ENCODE peak calls at places on chromosomes 6 and 20, in four cellular contexts. I is A549, L is HepG2, N is K562. Q is an unnamed sample.
A peak's percentile ranks its signal among the peaks of the same experiment; 100 is the strongest.

GRCh38 chr6:136956590-136957573 is 34.8 kb downstream of the SLC35D3 start:
- DNase-seq in I (no peak), N (no peak), L (no peak), Q (no peak)

GRCh38 chr20:309841-310644 is 12.7 kb downstream of the ZCCHC3 start:
- DNase-seq in L (peak; percentile 96), I (no peak), N (peak; percentile 70), Q (peak; percentile 99)

GRCh38 chr20:428658-429200 is 20.6 kb downstream of the RBCK1 start:
- DNase-seq in L (no peak), I (no peak), N (no peak), Q (no peak)

GRCh38 chr6:41878246-41878645 is 16.9 kb downstream of the USP49 start:
- DNase-seq in L (no peak), I (no peak), N (no peak), Q (peak; percentile 68)

GRCh38 chr20:10309326-10309725 is 90.7 kb downstream of the SNAP25 start:
- DNase-seq in I (peak; percentile 46), L (no peak), N (no peak), Q (peak; percentile 95)

GRCh38 chr20:37627060-37627766 is 66.6 kb upstream of the CTNNBL1 start:
- DNase-seq in L (peak; percentile 61), I (no peak), N (peak; percentile 54), Q (peak; percentile 55)

GRCh38 chr6:111765681-111766523 is 107.3 kb downstream of the FYN start:
- DNase-seq in L (no peak), I (no peak), N (no peak), Q (peak; percentile 54)

GRCh38 chr6:154197176-154197850 is 158.3 kb downstream of the OPRM1 start:
- DNase-seq in L (no peak), N (no peak), I (no peak), Q (peak; percentile 62)

GRCh38 chr20:16580596-16580995 is 7.3 kb upstream of the KIF16B start:
- DNase-seq in L (no peak), I (no peak), N (no peak), Q (no peak)

GRCh38 chr20:50628853-50629674 is 62.3 kb downstream of the RIPOR3 start:
- DNase-seq in L (no peak), N (no peak), I (no peak), Q (no peak)

GRCh38 chr6:14499804-14500203 is 382.2 kb downstream of the CD83 start:
- DNase-seq in I (no peak), N (no peak), L (no peak), Q (peak; percentile 87)

GRCh38 chr6:88378639-88379038 is 212.5 kb upstream of the CNR1 start:
- DNase-seq in L (no peak), N (peak; percentile 41), I (no peak), Q (no peak)

GRCh38 chr6:46684771-46685170 is 2.9 kb upstream of the TDRD6 start:
- DNase-seq in N (no peak), L (no peak), I (no peak), Q (peak; percentile 44)

GRCh38 chr6:116450769-116451740 is 10.1 kb upstream of the CALHM6 start:
- DNase-seq in L (no peak), I (no peak), N (no peak), Q (no peak)

GRCh38 chr20:4063631-4064030 is 48.3 kb upstream of the RNF24 start:
- DNase-seq in I (no peak), L (no peak), N (no peak), Q (peak; percentile 41)

GRCh38 chr6:52555531-52556228 is 21.2 kb downstream of the TRAM2 start:
- DNase-seq in I (no peak), N (no peak), L (no peak), Q (peak; percentile 69)

GRCh38 chr20:57398231-57398821 is 7.1 kb downstream of the RBM38 start:
- DNase-seq in I (no peak), N (no peak), L (no peak), Q (no peak)

GRCh38 chr6:33075568-33076405 is at the start of gene HLA-DPB1:
- DNase-seq in L (peak; percentile 20), I (peak; percentile 28), N (peak; percentile 65), Q (peak; percentile 59)

GRCh38 chr6:3750324-3751018 is 1.0 kb downstream of the PXDC1 start:
- DNase-seq in N (peak; percentile 25), L (peak; percentile 62), I (no peak), Q (peak; percentile 72)

GRCh38 chr20:32898721-32899120 is 40.0 kb downstream of the EFCAB8 start:
- DNase-seq in L (no peak), N (no peak), I (no peak), Q (peak; percentile 56)

GRCh38 chr6:137805622-137806021 is 61.4 kb upstream of the TNFAIP3 start:
- DNase-seq in N (no peak), I (no peak), L (no peak), Q (no peak)

GRCh38 chr6:94071835-94072234 is 652.5 kb upstream of the EPHA7 start:
- DNase-seq in L (no peak), I (no peak), N (no peak), Q (no peak)

GRCh38 chr6:21383499-21384085 is 210.0 kb upstream of the SOX4 start:
- DNase-seq in L (no peak), N (no peak), I (no peak), Q (no peak)

GRCh38 chr6:156589281-156589680 is 187.9 kb upstream of the ARID1B start:
- DNase-seq in L (no peak), N (no peak), I (no peak), Q (peak; percentile 67)

GRCh38 chr6:134821914-134822862 is 127.7 kb downstream of the ALDH8A1 start:
- DNase-seq in N (no peak), I (no peak), L (no peak), Q (peak; percentile 54)

DNA sequence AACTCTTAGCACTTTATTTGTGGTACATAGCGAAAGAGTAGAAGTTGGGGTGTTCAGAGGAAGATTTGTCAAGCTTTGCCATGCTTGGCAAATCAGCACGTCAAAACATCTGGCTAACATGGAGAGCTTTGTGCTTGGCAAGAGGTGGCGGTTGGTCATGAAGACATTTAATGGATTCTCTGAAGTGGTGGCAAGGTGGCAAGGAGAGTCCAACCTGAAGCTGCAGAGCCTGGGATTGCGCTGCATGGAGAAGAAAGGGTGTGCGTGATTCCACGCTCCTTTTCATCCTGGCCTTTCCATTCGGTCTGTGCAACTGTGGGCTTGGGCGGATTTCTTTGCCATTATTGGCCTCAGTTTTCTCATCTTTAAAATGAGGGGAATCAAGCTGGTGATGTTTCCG is 3.1 kb downstream of the PYGB start:
- DNase-seq in N (no peak), I (no peak), L (no peak), Q (no peak)
- TF ChIP-seq MAZ in N (no peak), I (no peak), L (no peak), Q (no peak)

DNA sequence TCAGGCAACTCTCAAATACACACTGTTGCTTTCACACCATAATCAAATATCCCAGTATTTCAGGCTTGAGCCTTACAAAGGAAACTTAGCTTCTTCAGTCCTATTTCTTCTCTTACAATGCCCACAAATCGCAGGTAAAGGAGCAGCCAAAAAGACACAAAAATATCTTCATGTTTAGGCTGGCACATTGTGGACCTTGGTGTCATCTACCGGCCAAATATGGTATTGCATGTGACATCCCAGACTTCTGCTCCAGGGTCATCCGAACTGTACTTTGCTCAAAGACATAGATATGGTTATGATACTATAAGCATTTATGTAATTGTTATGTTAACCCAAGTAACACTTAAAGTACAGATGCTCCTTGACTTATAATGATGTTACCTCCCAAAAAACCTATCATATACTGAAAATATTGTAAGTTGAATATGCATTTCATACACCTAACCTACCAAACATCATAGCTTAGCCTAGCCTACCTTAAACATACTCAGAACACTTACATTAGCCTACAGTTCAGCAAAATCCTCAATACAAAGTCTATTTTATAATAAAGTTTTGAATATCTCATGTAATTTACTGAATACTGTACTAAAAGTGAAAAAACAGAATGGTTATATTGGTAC is 4.6 kb downstream of the OR2H2 start:
- DNase-seq in I (peak; percentile 19), L (peak; percentile 40), N (peak; percentile 64), Q (peak; percentile 47)
- TF ChIP-seq MAZ in I (no peak), L (no peak), N (no peak), Q (no peak)

GRCh38 chr20:41187668-41188067 is 50.3 kb downstream of the PLCG1 start:
- DNase-seq in N (no peak), I (no peak), L (no peak), Q (no peak)

GRCh38 chr20:41183831-41184230 is 46.5 kb downstream of the PLCG1 start:
- DNase-seq in L (no peak), N (no peak), I (no peak), Q (no peak)

GRCh38 chr20:41182296-41183212 is 45.2 kb downstream of the PLCG1 start:
- DNase-seq in N (no peak), I (no peak), L (no peak), Q (no peak)

GRCh38 chr20:41183391-41183790 is 46.0 kb downstream of the PLCG1 start:
- DNase-seq in N (no peak), I (no peak), L (no peak), Q (no peak)

DNA sequence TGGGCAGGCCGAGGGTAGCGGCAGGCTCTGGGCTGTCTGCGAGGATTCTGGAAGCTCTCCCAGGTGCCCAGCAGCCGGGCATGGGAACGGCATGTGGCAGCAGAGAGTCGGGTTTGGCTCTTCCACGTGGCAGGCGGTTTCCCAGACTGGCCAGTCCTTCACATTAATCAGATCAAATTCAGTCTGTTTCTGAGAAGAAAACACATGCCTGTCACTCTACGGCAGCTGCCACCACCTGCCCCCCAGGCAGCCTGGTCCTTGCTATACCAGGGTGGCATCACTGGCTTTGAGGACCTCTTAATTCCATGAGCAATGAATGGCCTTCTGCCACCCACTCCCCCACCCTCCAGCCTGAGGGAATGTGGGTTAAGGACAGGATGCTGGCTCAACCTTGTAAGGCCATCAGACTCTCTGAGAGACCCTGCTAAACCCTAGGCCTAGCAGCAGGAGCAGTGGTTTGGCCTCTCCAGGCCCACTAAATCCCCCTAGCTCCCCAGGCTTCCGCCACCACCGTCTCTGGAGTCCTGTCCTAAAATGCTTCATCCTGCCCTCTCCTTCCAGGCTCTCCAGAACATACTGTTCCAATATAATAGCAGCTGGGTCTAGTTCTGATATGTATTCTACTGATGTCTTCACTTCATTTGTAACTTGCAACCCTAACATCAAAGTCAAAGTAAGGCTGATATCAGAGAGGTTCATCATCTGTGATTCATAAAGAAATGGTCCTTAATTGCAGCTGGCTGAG is 47.8 kb downstream of the PLCG1 start:
- DNase-seq in I (no peak), L (no peak), N (no peak), Q (no peak)
- TF ChIP-seq MAZ in I (no peak), L (no peak), N (no peak), Q (no peak)

DNA sequence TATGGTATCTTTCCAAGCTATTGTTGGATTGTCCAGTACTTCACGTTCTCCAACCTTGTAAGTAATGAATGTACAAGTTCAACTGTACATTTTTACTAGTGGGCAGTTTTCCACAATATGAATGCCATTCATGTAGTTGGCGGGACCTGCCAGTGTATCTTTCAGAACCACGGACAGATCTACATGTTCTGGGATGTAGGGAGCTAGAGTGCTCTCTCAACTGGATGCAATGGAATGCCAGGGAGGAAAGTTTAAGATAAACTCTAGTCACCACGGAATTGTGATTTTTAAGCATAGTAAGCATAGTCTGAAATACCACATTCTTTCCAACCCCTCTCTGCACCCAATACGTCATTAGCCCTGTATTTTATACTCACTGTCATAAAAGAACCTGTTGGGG is 21.5 kb upstream of the HLA-C start:
- DNase-seq in I (no peak), L (peak; percentile 32), N (no peak), Q (peak; percentile 39)
- TF ChIP-seq MAZ in I (no peak), L (no peak), N (no peak), Q (no peak)

Q was measured in IMR-90.